ENCODE peak calls at places on chromosomes 4 and X, in four cellular contexts. R, S, A and V are unnamed samples.

GRCh38 chr4:978957-979701 is 5.8 kb upstream of the DGKQ start:
- DNase-seq in A (peak), R (no peak), S (no peak), V (no peak)

GRCh38 chr4:86657910-86658309 is 63.8 kb downstream of the PTPN13 start:
- DNase-seq in R (no peak), A (no peak), S (no peak), V (no peak)

GRCh38 chr4:107896651-107897050 is 34.7 kb upstream of the CYP2U1 start:
- DNase-seq in A (no peak), R (no peak), S (no peak), V (no peak)

GRCh38 chrX:103806862-103807474 is 25.1 kb downstream of the RAB9B start:
- DNase-seq in R (no peak), A (no peak), S (no peak), V (no peak)

GRCh38 chrX:49310371-49310770 is 6.9 kb downstream of the GAGE10 start:
- DNase-seq in S (no peak), R (no peak), A (no peak), V (no peak)

GRCh38 chr4:120829113-120829831 is 93.3 kb downstream of the PRDM5 start:
- DNase-seq in S (no peak), A (no peak), R (no peak), V (no peak)

GRCh38 chr4:125198916-125199315 is 115.8 kb upstream of the FAT4 start:
- DNase-seq in R (no peak), S (no peak), A (peak), V (no peak)

GRCh38 chrX:124383367-124383766 is 37.0 kb downstream of the SH2D1A start:
- DNase-seq in A (no peak), R (no peak), S (no peak), V (no peak)

GRCh38 chr4:107900067-107900466 is 31.3 kb upstream of the CYP2U1 start:
- DNase-seq in S (no peak), R (no peak), A (no peak), V (no peak)

GRCh38 chr4:2433609-2434350 is 15.0 kb downstream of the CFAP99 start:
- DNase-seq in A (no peak), R (no peak), S (no peak), V (no peak)

GRCh38 chr4:79050521-79050880 is 111.3 kb upstream of the PAQR3 start:
- DNase-seq in S (no peak), A (no peak), R (no peak), V (no peak)

GRCh38 chrX:38806875-38807601 is 5.8 kb downstream of the MID1IP1 start:
- DNase-seq in A (no peak), S (no peak), R (no peak), V (no peak)

GRCh38 chr4:1099270-1099669 is 14.1 kb downstream of the RNF212 start:
- DNase-seq in R (no peak), A (no peak), S (no peak), V (no peak)

GRCh38 chrX:9729161-9729885 is 36.3 kb downstream of the GPR143 start:
- DNase-seq in S (no peak), R (no peak), A (no peak), V (no peak)

GRCh38 chr4:79467246-79467932 is 59.4 kb upstream of the GK2 start:
- DNase-seq in S (no peak), R (no peak), A (no peak), V (no peak)

GRCh38 chr4:137961051-137961438 is 281.1 kb downstream of the SLC7A11 start:
- DNase-seq in S (no peak), A (no peak), R (peak), V (no peak)